ENCODE peak calls at places on chromosomes 12 and 14, in seven cellular contexts. U is PC-9, T is stomach, M is heart left ventricle, E is cardiac muscle cell, Q is GM12865, Z is BJ. N is an unnamed sample.

GRCh38 chr12:52402377-52402776 is 3.8 kb downstream of the KRT82 start:
- DNase-seq in U (no peak), T (no peak), M (no peak), E (no peak), Q (no peak), Z (no peak), N (no peak)

GRCh38 chr14:73865536-73866113 is 14.0 kb downstream of the PTGR2 start:
- DNase-seq in U (no peak), T (no peak), M (no peak), E (no peak), Q (no peak), Z (no peak), N (no peak)

GRCh38 chr12:64039285-64039871 is 182.7 kb downstream of the KICS2 start:
- DNase-seq in U (no peak), T (peak), M (no peak), E (peak), Q (no peak), Z (no peak), N (peak)

GRCh38 chr12:50246873-50247612 is 36.3 kb downstream of the LIMA1 start:
- DNase-seq in U (peak), T (peak), M (peak), E (no peak), Q (peak), Z (peak), N (peak)

GRCh38 chr12:25083211-25083610 is 111.7 kb downstream of the DNAI7 start:
- DNase-seq in U (no peak), T (no peak), M (no peak), E (no peak), Q (no peak), Z (no peak), N (peak)

GRCh38 chr14:49240383-49240782 is 345.8 kb downstream of the RPS29 start:
- DNase-seq in U (peak), T (no peak), M (no peak), E (no peak), Q (no peak), Z (no peak), N (no peak)

GRCh38 chr12:109952160-109952858 is 43.9 kb downstream of the GIT2 start:
- DNase-seq in U (no peak), T (no peak), M (no peak), E (no peak), Q (peak), Z (no peak), N (no peak)

GRCh38 chr12:125406131-125406530 is 340.9 kb downstream of the AACS start:
- DNase-seq in U (no peak), T (no peak), M (no peak), E (no peak), Q (peak), Z (no peak), N (no peak)

GRCh38 chr14:97206948-97207347 is 409.8 kb downstream of the VRK1 start:
- DNase-seq in U (no peak), T (no peak), M (no peak), E (no peak), Q (no peak), Z (no peak), N (no peak)

GRCh38 chr12:121089031-121089812 is 43.5 kb upstream of the P2RX7 start:
- DNase-seq in U (no peak), T (peak), M (no peak), E (peak), Q (no peak), Z (no peak), N (no peak)

GRCh38 chr12:67747869-67748760 is 99.6 kb downstream of the DYRK2 start:
- DNase-seq in U (peak), T (peak), M (no peak), E (no peak), Q (no peak), Z (no peak), N (peak)

GRCh38 chr12:108594-108993 is 42.0 kb downstream of the IQSEC3 start:
- DNase-seq in U (no peak), T (peak), M (peak), E (peak), Q (no peak), Z (no peak), N (no peak)

GRCh38 chr12:116427200-116427932 is 131.8 kb upstream of the MAP1LC3B2 start:
- DNase-seq in U (peak), T (no peak), M (no peak), E (peak), Q (no peak), Z (no peak), N (no peak)

GRCh38 chr14:77036484-77037337 is 8.2 kb upstream of the IRF2BPL start:
- DNase-seq in U (peak), T (no peak), M (no peak), E (no peak), Q (peak), Z (no peak), N (no peak)

GRCh38 chr12:10615532-10615931 is 2.1 kb upstream of the MAGOHB start:
- DNase-seq in U (no peak), T (no peak), M (no peak), E (no peak), Q (peak), Z (no peak), N (no peak)

GRCh38 chr12:92075425-92075891 is 70.2 kb downstream of the BTG1 start:
- DNase-seq in U (no peak), T (no peak), M (no peak), E (peak), Q (no peak), Z (no peak), N (peak)

GRCh38 chr14:44847910-44848309 is 113.8 kb downstream of the KLHL28 start:
- DNase-seq in U (no peak), T (no peak), M (no peak), E (no peak), Q (no peak), Z (no peak), N (peak)

GRCh38 chr14:61218765-61219164 is 62.4 kb downstream of the TMEM30B start:
- DNase-seq in U (no peak), T (no peak), M (peak), E (no peak), Q (no peak), Z (peak), N (no peak)

GRCh38 chr12:16796168-16796567 is 190.2 kb upstream of the LMO3 start:
- DNase-seq in U (no peak), T (no peak), M (no peak), E (no peak), Q (no peak), Z (no peak), N (no peak)

GRCh38 chr14:55889124-55889523 is 229.1 kb upstream of the PELI2 start:
- DNase-seq in U (peak), T (peak), M (no peak), E (no peak), Q (no peak), Z (no peak), N (no peak)

GRCh38 chr14:87252103-87252502 is 740.9 kb downstream of the GALC start:
- DNase-seq in U (no peak), T (no peak), M (no peak), E (no peak), Q (no peak), Z (no peak), N (no peak)

GRCh38 chr12:14066021-14066420 is 84.6 kb upstream of the GRIN2B start:
- DNase-seq in U (peak), T (no peak), M (no peak), E (no peak), Q (no peak), Z (no peak), N (no peak)

GRCh38 chr12:68611094-68611818 is 557 bp downstream of the RAP1B start:
- DNase-seq in U (peak), T (peak), M (peak), E (peak), Q (peak), Z (no peak), N (peak)

GRCh38 chr14:97395068-97395467 is 597.9 kb downstream of the VRK1 start:
- DNase-seq in U (no peak), T (no peak), M (no peak), E (no peak), Q (no peak), Z (no peak), N (no peak)

GRCh38 chr12:91926810-91927209 is 218.8 kb downstream of the BTG1 start:
- DNase-seq in U (peak), T (no peak), M (no peak), E (no peak), Q (no peak), Z (peak), N (peak)

GRCh38 chr14:90625445-90625844 is 190.8 kb downstream of the TTC7B start:
- DNase-seq in U (no peak), T (no peak), M (no peak), E (no peak), Q (no peak), Z (no peak), N (no peak)

GRCh38 chr12:24901975-24902461 is 46.9 kb downstream of the BCAT1 start:
- DNase-seq in U (no peak), T (no peak), M (no peak), E (peak), Q (peak), Z (no peak), N (peak)

GRCh38 chr14:49989980-49990379 is 97.1 kb downstream of the ARF6 start:
- DNase-seq in U (no peak), T (no peak), M (no peak), E (no peak), Q (no peak), Z (no peak), N (no peak)

GRCh38 chr12:76697849-76698248 is 66.1 kb upstream of the ZDHHC17 start:
- DNase-seq in U (no peak), T (no peak), M (no peak), E (no peak), Q (no peak), Z (no peak), N (peak)

GRCh38 chr12:100675432-100675831 is 101.9 kb downstream of the GAS2L3 start:
- DNase-seq in U (no peak), T (no peak), M (peak), E (no peak), Q (no peak), Z (no peak), N (peak)

GRCh38 chr12:93743229-93743998 is 66.2 kb downstream of the CRADD start:
- DNase-seq in U (no peak), T (no peak), M (no peak), E (no peak), Q (no peak), Z (no peak), N (no peak)

GRCh38 chr12:122318607-122319311 is 52.5 kb upstream of the VPS33A start:
- DNase-seq in U (no peak), T (no peak), M (no peak), E (no peak), Q (no peak), Z (peak), N (peak)

GRCh38 chr14:76770521-76771431 is 9.5 kb downstream of the VASH1 start:
- DNase-seq in U (no peak), T (no peak), M (no peak), E (no peak), Q (no peak), Z (no peak), N (no peak)

GRCh38 chr12:104758771-104759170 is 199.3 kb downstream of the SLC41A2 start:
- DNase-seq in U (no peak), T (no peak), M (no peak), E (no peak), Q (no peak), Z (no peak), N (no peak)

GRCh38 chr14:89276424-89276975 is 140.5 kb downstream of the FOXN3 start:
- DNase-seq in U (no peak), T (no peak), M (no peak), E (no peak), Q (peak), Z (peak), N (peak)

GRCh38 chr12:98595152-98595988 is 1.9 kb downstream of the SLC25A3 start:
- DNase-seq in U (peak), T (no peak), M (no peak), E (no peak), Q (no peak), Z (no peak), N (peak)

GRCh38 chr14:54712371-54712998 is 145.6 kb downstream of the SAMD4A start:
- DNase-seq in U (no peak), T (no peak), M (peak), E (no peak), Q (no peak), Z (no peak), N (no peak)

GRCh38 chr14:54713364-54713763 is 146.4 kb downstream of the SAMD4A start:
- DNase-seq in U (no peak), T (no peak), M (no peak), E (no peak), Q (no peak), Z (peak), N (no peak)

GRCh38 chr14:54718046-54718445 is 151.1 kb downstream of the SAMD4A start:
- DNase-seq in U (no peak), T (no peak), M (no peak), E (no peak), Q (no peak), Z (no peak), N (peak)

GRCh38 chr14:54715811-54716210 is 148.9 kb downstream of the SAMD4A start:
- DNase-seq in U (no peak), T (no peak), M (no peak), E (no peak), Q (no peak), Z (no peak), N (no peak)

GRCh38 chr14:54715244-54715643 is 148.3 kb downstream of the SAMD4A start:
- DNase-seq in U (no peak), T (no peak), M (peak), E (no peak), Q (no peak), Z (no peak), N (peak)
- TF ChIP-seq CTCF in U (no peak), T (no peak), M (peak), E (peak), Q (no peak), Z (peak), N (peak)

GRCh38 chr14:84129028-84129427 is 1400.9 kb upstream of the FLRT2 start:
- DNase-seq in U (no peak), T (no peak), M (no peak), E (no peak), Q (no peak), Z (no peak), N (no peak)
- H3K4me3 ChIP-seq in U (no peak), T (no peak), M (no peak), E (no peak), Q (no peak), Z (no peak), N (no peak)

DNA sequence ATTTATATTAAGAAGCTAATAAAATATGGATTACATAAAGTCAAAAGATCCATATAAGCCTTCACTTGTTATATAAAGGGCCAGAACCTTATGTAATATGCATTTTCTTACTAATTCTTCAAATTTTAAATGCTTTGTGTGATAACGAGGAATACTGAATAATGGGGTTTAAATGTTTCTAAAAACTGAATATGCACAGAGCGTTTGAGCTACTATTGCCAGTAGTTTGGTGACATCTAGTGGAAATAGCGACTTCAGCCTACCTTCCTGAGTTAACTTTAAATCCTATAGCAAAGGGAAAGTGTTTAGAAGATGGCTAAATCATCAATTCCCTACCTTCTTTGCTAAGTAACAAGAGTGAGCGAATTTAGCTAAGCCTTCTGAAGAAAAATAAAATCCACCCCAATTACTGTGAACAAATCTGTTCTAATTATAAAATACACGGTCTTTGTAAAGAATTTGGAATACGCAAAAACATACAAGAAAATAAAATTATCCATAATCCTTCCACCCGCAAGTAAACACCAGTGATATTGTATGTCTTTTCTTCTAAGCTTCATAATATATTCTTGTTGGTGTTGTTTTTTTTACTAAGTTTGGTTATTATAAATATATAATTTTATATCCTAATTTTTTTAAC is 115.5 kb upstream of the G2E3 start:
- DNase-seq in U (no peak), T (no peak), M (no peak), E (peak), Q (peak), Z (no peak), N (peak)
- TF ChIP-seq CTCF in U (peak), T (no peak), M (peak), E (peak), Q (peak), Z (peak), N (peak)

DNA sequence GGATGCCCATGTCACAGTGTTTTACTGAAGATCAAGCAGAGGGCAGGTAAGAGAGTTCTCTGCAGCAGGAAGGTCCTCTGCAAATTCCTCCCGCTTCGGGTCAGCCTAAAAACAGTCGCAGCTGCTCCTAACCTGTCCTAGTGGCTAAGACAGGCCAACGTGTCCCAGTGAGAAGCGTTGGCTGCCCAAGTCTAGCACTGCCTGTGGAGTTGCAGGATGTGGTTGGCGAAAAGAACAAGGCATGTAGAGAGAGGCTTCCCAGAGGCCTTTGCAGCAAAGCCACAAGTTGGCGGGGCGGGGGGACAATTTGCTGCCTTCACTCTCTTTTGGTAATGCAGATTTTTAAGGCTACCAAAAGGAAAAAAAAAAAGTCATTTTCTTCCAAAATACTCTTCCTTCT is 340.1 kb downstream of the BCL11B start:
- DNase-seq in U (no peak), T (peak), M (no peak), E (no peak), Q (no peak), Z (no peak), N (no peak)
- H3K4me3 ChIP-seq in U (no peak), T (no peak), M (no peak), E (no peak), Q (no peak), Z (no peak), N (no peak)

GRCh38 chr14:99829450-99829849 is 36.2 kb downstream of the EML1 start:
- DNase-seq in U (no peak), T (no peak), M (no peak), E (no peak), Q (peak), Z (no peak), N (no peak)
- TF ChIP-seq CTCF in U (no peak), T (no peak), M (no peak), E (no peak), Q (no peak), Z (no peak), N (no peak)

DNA sequence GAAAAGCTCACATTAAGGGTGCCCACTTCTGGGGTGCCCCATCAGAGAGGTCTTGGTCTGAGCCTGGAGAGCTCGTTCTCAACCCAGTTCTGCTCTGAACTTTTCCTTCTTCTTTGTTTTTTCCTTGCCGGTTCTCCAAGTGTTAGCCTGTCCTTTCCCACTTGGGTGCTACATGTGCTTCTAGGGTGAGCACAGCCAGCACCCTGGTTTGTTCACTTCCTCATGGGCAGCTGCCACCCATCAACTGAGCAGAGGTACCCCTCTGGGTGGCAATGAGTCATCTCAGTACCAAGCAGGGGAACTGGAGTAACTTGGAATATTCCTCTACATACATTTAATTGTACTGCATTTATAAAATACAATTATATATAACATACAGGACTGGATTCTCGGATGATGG is 3.9 kb upstream of the SYNE3 start:
- DNase-seq in U (no peak), T (no peak), M (no peak), E (no peak), Q (no peak), Z (no peak), N (no peak)
- H3K4me3 ChIP-seq in U (no peak), T (no peak), M (peak), E (no peak), Q (no peak), Z (no peak), N (no peak)

GRCh38 chr12:65565601-65566560 is 258.4 kb upstream of the HMGA2 start:
- DNase-seq in U (no peak), T (no peak), M (no peak), E (peak), Q (no peak), Z (peak), N (peak)
- TF ChIP-seq CTCF in U (no peak), T (no peak), M (no peak), E (peak), Q (no peak), Z (peak), N (peak)

GRCh38 chr12:29149691-29150382 is 759 bp downstream of the FAR2 start:
- DNase-seq in U (peak), T (no peak), M (peak), E (no peak), Q (no peak), Z (no peak), N (no peak)
- H3K4me3 ChIP-seq in U (peak), T (peak), M (peak), E (peak), Q (peak), Z (peak), N (peak)

DNA sequence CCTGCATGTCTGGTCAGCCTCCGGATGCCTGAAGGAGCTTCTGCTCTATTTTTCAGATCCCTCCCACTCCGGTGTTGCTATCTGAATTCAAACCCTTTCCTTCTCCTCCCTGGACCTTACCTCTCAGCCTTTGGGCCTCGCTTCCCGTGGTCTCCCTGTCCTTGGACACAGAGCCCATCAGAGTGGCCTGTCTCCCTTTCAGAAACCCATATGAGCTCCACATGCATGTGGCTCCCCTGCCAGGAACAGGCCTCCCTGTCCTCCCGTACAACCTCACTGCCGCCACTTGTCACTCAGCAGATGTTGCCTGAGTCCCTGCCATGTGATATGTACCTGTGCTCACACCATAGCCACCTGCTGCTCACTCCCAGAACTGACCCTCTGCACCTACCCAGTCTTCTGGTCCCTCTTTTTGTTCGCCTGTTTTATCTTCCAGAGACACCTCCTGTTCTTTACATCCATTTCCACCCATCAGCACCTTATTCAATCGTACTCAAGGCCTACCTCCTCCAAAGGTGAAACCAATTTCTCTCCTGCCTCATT is 182.5 kb downstream of the ZFP36L1 start:
- DNase-seq in U (peak), T (no peak), M (no peak), E (no peak), Q (no peak), Z (no peak), N (no peak)
- TF ChIP-seq CTCF in U (no peak), T (peak), M (no peak), E (no peak), Q (no peak), Z (no peak), N (no peak)

N was measured in choroid plexus epithelial cell.